ENCODE peak calls at places on chromosomes 7 and 10, in five cellular contexts. X is SK-N-SH, G is HepG2, Q is K562, F is GM12878. T is an unnamed sample.

GRCh38 chr7:112019932-112020331 is 186.3 kb downstream of the DOCK4 start:
- DNase-seq in X (no peak), G (peak; percentile 40), Q (no peak), F (no peak), T (no peak)

GRCh38 chr7:145957160-145957890 is 159.3 kb upstream of the CNTNAP2 start:
- DNase-seq in X (no peak), G (no peak), Q (no peak), F (no peak), T (no peak)

GRCh38 chr7:27198138-27198841 is 1.6 kb downstream of the HOXA13 start:
- DNase-seq in X (no peak), G (no peak), Q (no peak), F (no peak), T (no peak)

GRCh38 chr10:70872281-70872680 is 16.1 kb downstream of the PCBD1 start:
- DNase-seq in X (no peak), G (no peak), Q (no peak), F (no peak), T (no peak)

GRCh38 chr10:18822156-18822555 is 162.9 kb downstream of the ARL5B start:
- DNase-seq in X (no peak), G (peak; percentile 1), Q (peak; percentile 30), F (no peak), T (peak; percentile 11)

GRCh38 chr10:43671659-43672555 is 23.2 kb upstream of the ZNF32 start:
- DNase-seq in X (peak; percentile 78), G (peak; percentile 69), Q (peak; percentile 83), F (no peak), T (peak; percentile 71)

GRCh38 chr7:6271091-6271658 is 1.2 kb downstream of the CYTH3 start:
- DNase-seq in X (peak; percentile 79), G (no peak), Q (no peak), F (no peak), T (peak; percentile 26)

GRCh38 chr7:5423272-5423843 is at the start of gene TNRC18:
- DNase-seq in X (peak; percentile 76), G (no peak), Q (no peak), F (no peak), T (no peak)

GRCh38 chr10:63456437-63457210 is 9.2 kb downstream of the JMJD1C start:
- DNase-seq in X (no peak), G (no peak), Q (no peak), F (no peak), T (no peak)

DNA sequence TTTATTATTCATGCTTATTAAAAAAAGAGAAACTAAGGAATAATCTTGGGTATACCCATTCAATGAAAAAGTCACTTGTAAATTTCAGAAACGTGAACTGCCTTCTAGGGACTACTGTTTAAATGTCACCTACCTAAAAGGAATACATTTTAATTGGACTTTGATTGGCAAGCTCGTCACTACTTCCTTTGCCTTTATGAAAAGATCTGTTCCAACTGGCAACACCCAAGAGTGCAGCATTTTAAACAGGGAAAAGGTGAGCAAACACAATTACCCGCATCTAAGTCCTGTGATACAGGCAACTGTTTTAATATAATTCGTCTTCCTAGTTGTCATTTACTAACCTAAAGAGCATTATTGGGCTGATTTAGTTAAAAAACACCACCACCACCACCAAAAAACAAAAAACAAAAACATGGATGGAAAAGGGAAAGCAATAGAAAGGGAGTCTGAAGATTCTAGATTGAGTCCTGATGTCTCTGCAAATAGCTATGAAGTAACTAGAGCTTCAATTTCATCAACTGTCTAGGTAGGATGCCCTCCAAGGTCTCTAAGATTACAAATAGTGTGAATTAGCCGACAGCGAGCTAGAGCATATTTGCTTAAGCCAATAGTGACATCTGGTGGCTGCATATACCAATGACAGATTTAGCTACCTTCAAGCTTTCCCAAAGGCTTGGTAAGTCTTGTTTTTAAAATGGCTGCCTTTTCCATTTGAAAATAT is 33.8 kb upstream of the ICA1 start:
- DNase-seq in X (peak; percentile 71), G (peak; percentile 80), Q (peak; percentile 87), F (peak; percentile 43), T (peak; percentile 64)
- TF ChIP-seq FOXM1 in X (no peak), G (no peak), Q (no peak), F (no peak), T (no peak)

GRCh38 chr7:144001543-144001942 is 1.4 kb downstream of the OR6B1 start:
- DNase-seq in X (no peak), G (no peak), Q (no peak), F (no peak), T (no peak)
- TF ChIP-seq FOXM1 in X (no peak), G (no peak), Q (no peak), F (no peak), T (no peak)

GRCh38 chr7:98777051-98777450 is 92.8 kb downstream of the TMEM130 start:
- DNase-seq in X (no peak), G (no peak), Q (no peak), F (no peak), T (no peak)
- TF ChIP-seq FOXM1 in X (no peak), G (no peak), Q (no peak), F (no peak), T (no peak)

GRCh38 chr7:100676501-100677306 is 3.2 kb downstream of the GNB2 start:
- DNase-seq in X (no peak), G (no peak), Q (no peak), F (no peak), T (no peak)
- TF ChIP-seq FOXM1 in X (no peak), G (no peak), Q (no peak), F (no peak), T (no peak)

GRCh38 chr7:70681847-70682350 is 450.0 kb upstream of the GALNT17 start:
- DNase-seq in X (no peak), G (no peak), Q (no peak), F (peak; percentile 39), T (no peak)
- TF ChIP-seq FOXM1 in X (no peak), G (no peak), Q (no peak), F (no peak), T (no peak)

GRCh38 chr10:132122097-132122861 is 56.5 kb downstream of the JAKMIP3 start:
- DNase-seq in X (no peak), G (no peak), Q (no peak), F (no peak), T (no peak)
- TF ChIP-seq FOXM1 in X (no peak), G (no peak), Q (no peak), F (no peak), T (no peak)